ENCODE peak calls at places on chromosomes 13 and 19, in six cellular contexts. T is astrocyte, R is astrocyte of the cerebellum, U is nephron progenitor cell, F is stomach, D is kidney epithelial cell. G is an unnamed sample.

GRCh38 chr13:53758946-53759345 is 730.3 kb downstream of the OLFM4 start:
- DNase-seq in T (no peak), R (no peak), U (no peak), F (no peak), D (no peak), G (no peak)

GRCh38 chr13:94309997-94310842 is 169.3 kb downstream of the DCT start:
- DNase-seq in F (no peak), R (peak; percentile 65), D (peak; percentile 37), T (peak; percentile 96), U (no peak), G (no peak)

GRCh38 chr13:34277971-34278370 is 460.0 kb downstream of the RFC3 start:
- DNase-seq in T (no peak), F (no peak), R (no peak), D (no peak), U (no peak), G (no peak)

GRCh38 chr19:6712692-6713670 is 7.5 kb downstream of the C3 start:
- DNase-seq in U (no peak), F (no peak), T (no peak), D (no peak), R (no peak), G (no peak)

GRCh38 chr13:113599396-113599795 is 14.8 kb downstream of the TFDP1 start:
- DNase-seq in R (no peak), D (no peak), F (no peak), U (no peak), T (no peak), G (no peak)

GRCh38 chr19:11949201-11949600 is 15.6 kb upstream of the ZNF763 start:
- DNase-seq in R (no peak), F (no peak), T (peak; percentile 16), D (no peak), U (no peak), G (no peak)

GRCh38 chr13:99505814-99506269 is 4.6 kb downstream of the TM9SF2 start:
- DNase-seq in U (no peak), F (no peak), D (no peak), R (no peak), T (peak; percentile 22), G (no peak)

GRCh38 chr19:14528419-14529253 is 758 bp upstream of the TECR start:
- DNase-seq in R (no peak), T (no peak), D (no peak), F (no peak), U (no peak), G (no peak)

GRCh38 chr19:50167314-50167721 is 4.2 kb upstream of the IZUMO2 start:
- DNase-seq in U (peak; percentile 54), F (peak; percentile 30), T (no peak), D (no peak), R (no peak), G (no peak)

GRCh38 chr13:23618341-23618740 is 48.1 kb downstream of the TNFRSF19 start:
- DNase-seq in R (peak; percentile 99), F (no peak), T (peak; percentile 99), D (peak; percentile 90), U (no peak), G (no peak)

GRCh38 chr13:96984061-96984508 is 10.2 kb downstream of the OXGR1 start:
- DNase-seq in U (peak; percentile 7), R (no peak), F (peak; percentile 78), T (no peak), D (no peak), G (peak; percentile 52)

GRCh38 chr13:94344126-94344863 is 135.2 kb downstream of the DCT start:
- DNase-seq in U (no peak), R (no peak), F (no peak), T (peak; percentile 38), D (no peak), G (no peak)

GRCh38 chr19:19539738-19540703 is 2.0 kb downstream of the CILP2 start:
- DNase-seq in F (peak; percentile 69), R (no peak), D (peak; percentile 26), U (peak; percentile 43), T (peak; percentile 35), G (peak; percentile 90)

GRCh38 chr13:22114630-22115311 is 443.9 kb downstream of the FGF9 start:
- DNase-seq in U (peak; percentile 33), T (no peak), R (no peak), F (no peak), D (peak; percentile 83), G (peak; percentile 83)

GRCh38 chr19:4373601-4374441 is 26.5 kb downstream of the SH3GL1 start:
- DNase-seq in F (no peak), D (no peak), T (no peak), U (no peak), R (no peak), G (no peak)

GRCh38 chr13:94967183-94968039 is 255.1 kb upstream of the SOX21 start:
- DNase-seq in R (no peak), U (peak; percentile 72), F (peak; percentile 29), D (no peak), T (no peak), G (peak; percentile 45)

GRCh38 chr13:99806671-99807070 is 164.9 kb downstream of the ZIC5 start:
- DNase-seq in T (no peak), U (no peak), R (no peak), D (no peak), F (no peak), G (no peak)

DNA sequence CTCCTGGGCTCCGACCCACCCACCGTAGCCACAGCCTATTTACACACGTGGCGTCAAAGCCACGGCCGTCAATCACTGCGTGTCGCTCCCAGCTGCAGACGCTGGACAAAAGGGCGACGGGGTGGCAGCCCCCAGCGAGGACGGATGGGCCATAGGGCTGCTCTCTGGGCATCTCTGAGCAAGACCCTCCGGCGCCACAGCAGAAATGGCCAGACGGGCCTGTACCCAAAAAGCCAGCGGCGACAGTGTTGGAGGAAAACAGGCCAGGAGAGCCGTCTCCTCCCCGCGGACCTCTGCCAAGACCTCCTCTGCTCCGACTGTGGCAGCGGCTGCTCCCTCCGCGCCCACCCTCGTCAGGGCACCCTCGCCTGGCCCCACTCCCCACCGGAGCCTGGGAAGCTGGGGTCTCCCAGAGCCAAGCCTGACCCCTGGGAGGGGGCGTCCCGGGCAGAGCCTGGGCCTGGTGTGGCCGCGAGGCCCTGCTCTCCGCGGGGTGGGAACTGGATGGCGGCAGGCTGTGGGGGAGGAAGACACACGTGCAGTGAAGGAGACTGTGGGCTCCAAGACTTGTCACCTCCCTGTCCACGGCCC is 2.7 kb downstream of the C2CD4C start:
- DNase-seq in R (no peak), T (no peak), D (no peak), F (no peak), U (peak; percentile 48), G (peak; percentile 41)
- TF ChIP-seq CTCF in R (no peak), T (no peak), D (no peak), F (no peak), U (no peak), G (no peak)

DNA sequence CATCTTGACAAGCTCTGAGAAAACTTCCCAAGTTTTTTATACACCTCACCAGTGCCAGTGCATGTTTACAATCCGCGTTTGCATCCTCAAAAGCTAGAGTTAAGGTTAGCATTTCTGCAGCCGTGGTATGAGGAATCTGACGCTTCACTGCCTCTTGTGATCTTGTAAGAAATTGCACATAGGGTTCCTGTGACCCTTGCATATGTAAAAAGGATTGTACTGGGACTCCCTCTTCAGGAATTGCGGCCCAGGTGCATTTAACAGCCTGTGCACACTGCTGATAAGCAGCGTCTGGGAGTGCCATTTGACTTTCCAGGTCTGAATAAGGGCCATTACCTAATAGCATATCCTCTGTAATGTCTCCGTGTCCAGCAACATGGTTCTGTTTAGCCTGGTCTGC is 15.3 kb downstream of the FPR3 start:
- DNase-seq in D (no peak), U (no peak), R (no peak), F (no peak), T (no peak), G (no peak)
- TF ChIP-seq CTCF in D (no peak), U (no peak), R (no peak), F (no peak), T (no peak), G (no peak)

DNA sequence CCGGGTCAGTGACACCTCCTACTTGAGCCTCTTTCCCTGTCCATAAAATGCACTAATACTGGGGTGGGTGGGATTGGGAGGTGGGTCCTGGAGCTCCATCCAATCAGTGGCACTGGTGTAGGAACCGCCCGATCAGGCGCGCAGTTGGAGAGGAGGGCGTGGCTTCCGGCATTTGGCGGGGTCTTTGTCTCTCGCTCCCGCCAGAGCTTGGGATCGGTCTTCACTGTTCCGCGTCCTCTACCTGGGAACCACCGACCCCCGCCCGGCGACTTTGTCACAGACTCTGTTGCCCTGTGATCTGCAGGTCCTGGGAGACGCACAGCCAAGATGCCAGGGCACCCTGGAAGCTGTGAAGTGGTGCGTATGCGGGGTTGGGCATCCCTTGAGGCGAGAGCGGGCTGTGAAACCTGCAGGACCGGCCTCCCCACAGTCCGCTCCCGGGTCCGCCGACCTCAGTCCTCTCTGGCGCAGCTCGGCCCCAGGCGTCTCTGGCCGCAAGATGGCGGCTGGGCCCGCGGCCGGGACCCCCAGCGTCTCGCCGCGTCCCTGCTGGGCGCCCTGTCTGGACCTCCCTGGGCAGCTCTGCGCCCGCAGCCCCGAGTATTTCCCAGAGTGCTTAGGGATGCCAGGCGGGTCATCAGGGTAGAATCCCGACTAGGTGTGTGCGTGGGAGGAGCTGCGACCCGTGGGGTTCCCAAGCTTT is 41.6 kb upstream of the ZNF730 start:
- DNase-seq in D (peak; percentile 43), R (peak; percentile 33), F (no peak), T (peak; percentile 70), U (peak; percentile 79), G (peak; percentile 81)
- TF ChIP-seq CTCF in D (no peak), R (no peak), F (no peak), T (no peak), U (no peak), G (no peak)

GRCh38 chr19:41430907-41431306 is 3.7 kb upstream of the B3GNT8 start:
- DNase-seq in T (no peak), F (no peak), R (no peak), D (no peak), U (no peak), G (no peak)

GRCh38 chr19:41428481-41428859 is 1.3 kb upstream of the B3GNT8 start:
- DNase-seq in U (no peak), F (no peak), R (no peak), T (no peak), D (no peak), G (no peak)

GRCh38 chr19:41434450-41434849 is 5.3 kb downstream of the DMAC2 start:
- DNase-seq in R (no peak), T (no peak), F (no peak), U (no peak), D (no peak), G (no peak)

GRCh38 chr19:41433171-41433570 is 6.0 kb upstream of the B3GNT8 start:
- DNase-seq in F (no peak), U (no peak), D (no peak), T (no peak), R (no peak), G (no peak)

DNA sequence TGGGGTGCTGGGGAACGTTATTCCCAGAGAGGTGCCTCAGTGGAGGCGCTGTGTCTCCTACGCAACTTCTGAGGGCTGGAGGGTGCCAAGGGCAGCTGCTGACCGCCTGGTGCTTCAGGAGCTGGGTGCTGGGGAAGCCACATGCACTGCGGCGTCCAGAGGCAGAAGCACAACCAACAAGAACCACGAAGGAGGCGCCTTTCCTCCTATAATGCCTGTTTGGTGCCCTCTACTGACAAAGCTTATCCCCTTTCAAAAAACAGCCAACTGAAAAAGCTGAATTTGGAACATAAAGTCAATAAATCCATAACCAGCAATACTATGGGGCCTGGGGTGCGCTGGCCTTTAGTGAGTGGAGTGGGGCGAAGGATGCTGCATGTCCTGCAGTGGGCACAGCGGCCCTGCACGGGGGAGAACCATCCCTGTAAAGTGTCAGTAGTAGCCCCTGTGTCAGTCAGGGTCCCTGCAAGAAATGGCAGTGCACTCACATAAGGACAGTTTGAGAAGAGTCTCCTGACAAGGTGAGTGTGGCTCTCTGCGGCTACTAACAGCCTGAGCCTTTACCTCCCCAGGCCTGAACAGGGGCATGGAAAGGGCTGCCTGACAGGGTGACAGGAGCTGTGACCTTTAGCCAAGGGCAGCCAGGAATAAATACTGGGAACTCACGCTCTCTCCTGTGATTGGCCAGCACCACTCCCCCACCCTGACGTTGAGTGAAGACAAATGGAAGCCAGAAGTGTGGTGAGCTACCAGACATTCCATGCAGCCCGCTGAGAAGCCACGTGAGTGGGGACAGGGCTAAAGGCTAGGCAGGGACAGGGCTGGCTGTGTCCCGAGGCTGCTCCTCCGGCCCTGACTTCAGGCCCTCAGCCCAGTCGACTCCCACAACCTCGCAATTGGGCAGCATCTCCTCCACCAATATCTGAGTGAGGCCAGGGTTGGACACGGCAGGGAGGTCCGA is 4.5 kb upstream of the B3GNT8 start:
- DNase-seq in U (no peak), T (no peak), D (no peak), R (no peak), F (no peak), G (no peak)
- TF ChIP-seq CTCF in U (no peak), T (peak; percentile 23), D (peak; percentile 33), R (peak; percentile 47), F (peak; percentile 16), G (no peak)

G was measured in GM20000.